ENCODE peak calls at places on chromosome 18, in seven cellular contexts. U is astrocyte of the spinal cord, E is HFFc6, W is SK-N-SH, D is mammary epithelial cell, N is OCI-LY7, M is tibial nerve. V is an unnamed sample.

GRCh38 chr18:79935499-79935898 is 16.0 kb downstream of the SLC66A2 start:
- DNase-seq in U (no peak), M (no peak), W (no peak), D (no peak), E (no peak), N (no peak), V (no peak)

GRCh38 chr18:51135361-51135760 is 62.1 kb downstream of the MEX3C start:
- DNase-seq in D (peak), U (peak), N (no peak), W (no peak), E (peak), M (no peak), V (no peak)

GRCh38 chr18:80183273-80184050 is 63.9 kb downstream of the PARD6G start:
- DNase-seq in W (no peak), E (no peak), D (no peak), N (no peak), M (no peak), U (peak), V (no peak)

GRCh38 chr18:45639424-45639823 is 24.1 kb downstream of the SLC14A2 start:
- DNase-seq in W (no peak), E (no peak), D (no peak), M (no peak), U (no peak), N (no peak), V (no peak)

GRCh38 chr18:40841473-40841872 is 1113.6 kb upstream of the PIK3C3 start:
- DNase-seq in E (peak), W (no peak), M (no peak), D (peak), N (no peak), U (peak), V (no peak)

GRCh38 chr18:80191907-80192652 is 55.2 kb downstream of the PARD6G start:
- DNase-seq in E (no peak), W (no peak), U (no peak), D (no peak), M (no peak), N (no peak), V (no peak)

GRCh38 chr18:24076950-24077349 is 61.9 kb upstream of the CABYR start:
- DNase-seq in U (no peak), N (no peak), W (no peak), M (no peak), D (no peak), E (no peak), V (no peak)

GRCh38 chr18:26909599-26910290 is 44.2 kb upstream of the AQP4 start:
- DNase-seq in E (no peak), W (no peak), D (peak), U (no peak), M (no peak), N (no peak), V (no peak)

GRCh38 chr18:61852496-61852895 is 40.3 kb downstream of the RNF152 start:
- DNase-seq in N (no peak), U (no peak), E (no peak), W (no peak), M (no peak), D (peak), V (no peak)

GRCh38 chr18:1976484-1976883 is 594.8 kb downstream of the METTL4 start:
- DNase-seq in N (no peak), D (no peak), M (no peak), W (no peak), U (no peak), E (no peak), V (no peak)

GRCh38 chr18:78652001-78652545 is 327.5 kb upstream of the SALL3 start:
- DNase-seq in D (no peak), E (no peak), U (no peak), W (no peak), M (no peak), N (no peak), V (no peak)

GRCh38 chr18:13221821-13222220 is 3.3 kb downstream of the LDLRAD4 start:
- DNase-seq in U (peak), D (no peak), N (no peak), E (no peak), M (no peak), W (peak), V (no peak)

GRCh38 chr18:80252136-80252535 is 4.8 kb upstream of the PARD6G start:
- DNase-seq in M (no peak), N (no peak), D (peak), U (peak), W (no peak), E (peak), V (no peak)

GRCh38 chr18:57727952-57728807 is 74.9 kb downstream of the ATP8B1 start:
- DNase-seq in U (peak), N (no peak), E (no peak), M (no peak), D (peak), W (no peak), V (no peak)

GRCh38 chr18:30970201-30970816 is 72.2 kb downstream of the DSC3 start:
- DNase-seq in W (no peak), M (no peak), U (peak), D (peak), N (peak), E (no peak), V (no peak)

GRCh38 chr18:34787931-34788532 is 77.9 kb downstream of the DTNA start:
- DNase-seq in U (peak), D (peak), N (peak), W (peak), M (no peak), E (peak), V (no peak)

GRCh38 chr18:57980573-57981348 is 63.3 kb upstream of the NEDD4L start:
- DNase-seq in N (no peak), M (no peak), D (peak), W (no peak), U (no peak), E (no peak), V (no peak)

GRCh38 chr18:73880387-73880786 is 267.2 kb downstream of the FBXO15 start:
- DNase-seq in N (no peak), E (no peak), D (no peak), W (no peak), U (no peak), M (no peak), V (no peak)

GRCh38 chr18:62723666-62724281 is 8.4 kb downstream of the PHLPP1 start:
- DNase-seq in M (no peak), U (peak), W (no peak), D (no peak), E (no peak), N (no peak), V (no peak)

GRCh38 chr18:22604986-22605421 is 187.3 kb upstream of the CTAGE1 start:
- DNase-seq in D (peak), W (no peak), E (no peak), N (no peak), M (no peak), U (no peak), V (no peak)

GRCh38 chr18:46289931-46290330 is 185.7 kb downstream of the HAUS1 start:
- DNase-seq in W (no peak), M (no peak), U (no peak), E (no peak), N (no peak), D (no peak), V (no peak)

GRCh38 chr18:70422061-70422965 is 133.5 kb downstream of the SOCS6 start:
- DNase-seq in W (no peak), U (peak), N (no peak), M (peak), E (peak), D (peak), V (peak)

GRCh38 chr18:46542545-46542944 is 114.5 kb downstream of the LOXHD1 start:
- DNase-seq in D (peak), U (no peak), E (no peak), M (no peak), N (no peak), W (no peak), V (no peak)

GRCh38 chr18:62379051-62379450 is 53.9 kb downstream of the TNFRSF11A start:
- DNase-seq in D (peak), M (no peak), N (no peak), U (no peak), W (no peak), E (no peak), V (no peak)

GRCh38 chr18:22624171-22624570 is 206.5 kb upstream of the CTAGE1 start:
- DNase-seq in E (no peak), N (no peak), D (no peak), U (no peak), W (peak), M (no peak), V (no peak)

GRCh38 chr18:7177131-7177744 is 53.7 kb upstream of the LRRC30 start:
- DNase-seq in N (peak), U (peak), E (peak), D (peak), M (peak), W (peak), V (no peak)

GRCh38 chr18:42028232-42028832 is 73.3 kb downstream of the PIK3C3 start:
- DNase-seq in D (no peak), U (peak), M (no peak), E (peak), N (peak), W (peak), V (no peak)

GRCh38 chr18:50307400-50307737 is 19.9 kb upstream of the CXXC1 start:
- DNase-seq in N (no peak), U (no peak), D (no peak), M (no peak), W (no peak), E (no peak), V (no peak)

GRCh38 chr18:59649575-59649974 is 47.6 kb downstream of the CCBE1 start:
- DNase-seq in W (no peak), U (no peak), E (no peak), M (no peak), N (no peak), D (no peak), V (no peak)

GRCh38 chr18:41121116-41121826 is 833.8 kb upstream of the PIK3C3 start:
- DNase-seq in U (peak), M (no peak), W (no peak), D (peak), E (peak), N (no peak), V (no peak)

GRCh38 chr18:37381554-37381953 is 184.0 kb downstream of the CELF4 start:
- DNase-seq in U (no peak), E (no peak), N (no peak), W (no peak), D (no peak), M (no peak), V (no peak)

GRCh38 chr18:28657836-28658410 is 481.0 kb upstream of the CDH2 start:
- DNase-seq in N (no peak), E (peak), M (no peak), D (peak), W (no peak), U (peak), V (no peak)

GRCh38 chr18:21557607-21558253 is 42.8 kb downstream of the ESCO1 start:
- DNase-seq in N (no peak), M (no peak), W (no peak), U (no peak), D (peak), E (no peak), V (no peak)

GRCh38 chr18:45874501-45875184 is 49.2 kb downstream of the SIGLEC15 start:
- DNase-seq in W (no peak), U (no peak), N (peak), E (no peak), D (peak), M (no peak), V (no peak)

GRCh38 chr18:26119246-26119645 is 14.4 kb upstream of the PSMA8 start:
- DNase-seq in W (no peak), D (no peak), E (peak), U (no peak), M (no peak), N (no peak), V (no peak)

GRCh38 chr18:42157420-42157819 is 202.4 kb downstream of the PIK3C3 start:
- DNase-seq in N (no peak), U (no peak), W (no peak), M (no peak), D (no peak), E (no peak), V (no peak)

GRCh38 chr18:9673296-9674251 is 34.5 kb upstream of the RAB31 start:
- DNase-seq in W (peak), E (peak), M (no peak), U (peak), D (peak), N (peak), V (no peak)
- TF ChIP-seq CTCF in W (peak), E (peak), M (no peak), U (peak), D (peak), N (peak), V (no peak)

GRCh38 chr18:49207373-49207772 is 253.1 kb downstream of the DYM start:
- DNase-seq in N (no peak), M (no peak), D (peak), E (peak), U (peak), W (no peak), V (no peak)

GRCh38 chr18:49206717-49207116 is 253.7 kb downstream of the DYM start:
- DNase-seq in M (no peak), U (peak), D (peak), W (peak), N (peak), E (peak), V (no peak)

GRCh38 chr18:49201464-49201863 is 250.7 kb upstream of the SMAD7 start:
- DNase-seq in E (no peak), N (no peak), M (no peak), U (no peak), W (peak), D (no peak), V (no peak)
- TF ChIP-seq CTCF in E (no peak), N (no peak), M (no peak), U (no peak), W (no peak), D (no peak), V (no peak)

DNA sequence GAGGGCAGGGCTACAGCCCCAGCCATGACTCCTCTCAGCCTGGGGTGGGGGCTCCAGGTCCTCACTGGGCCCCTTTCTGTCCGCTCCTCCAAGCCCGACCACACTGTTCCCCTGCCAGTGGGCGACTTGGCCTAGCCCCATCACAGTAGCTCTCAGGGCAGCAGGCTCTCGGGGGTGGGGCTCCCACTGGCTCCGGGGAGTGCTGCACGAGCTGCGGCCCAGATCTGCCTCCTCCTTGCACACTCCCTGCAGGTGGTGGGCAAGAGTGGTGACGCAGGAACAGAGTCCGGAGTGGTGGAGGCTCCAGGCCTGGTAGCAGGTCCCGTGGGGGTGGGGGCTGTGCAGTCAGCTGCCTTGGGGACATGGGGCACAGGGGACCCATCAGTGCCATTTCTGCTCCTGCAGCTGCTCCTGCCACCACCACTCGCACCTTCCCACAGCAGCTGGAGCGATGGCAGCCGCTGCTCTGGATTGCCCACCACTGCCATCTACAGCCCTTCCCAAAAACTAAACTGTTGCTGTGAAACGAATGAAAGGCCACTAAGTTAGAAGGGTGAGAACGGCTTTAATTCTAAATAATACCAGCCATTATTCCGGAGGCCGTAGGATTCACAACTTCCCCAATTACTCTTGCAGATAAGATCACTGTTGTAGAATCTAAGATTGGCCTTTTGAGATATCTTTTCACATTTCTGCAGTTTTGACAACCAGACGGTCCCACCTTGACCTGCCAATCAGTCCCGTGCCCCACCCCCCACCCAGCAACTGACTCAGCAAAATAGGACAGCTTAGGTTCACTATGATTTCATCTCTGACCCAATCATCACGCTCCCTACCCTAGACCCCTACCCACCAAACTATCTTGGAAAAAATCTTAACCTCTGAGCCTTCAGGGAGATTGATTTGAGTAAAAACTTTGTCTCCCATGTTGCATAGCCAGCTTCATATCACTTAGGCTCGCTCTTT is 530.2 kb downstream of the DCC start:
- DNase-seq in W (peak), M (no peak), E (no peak), U (no peak), N (no peak), D (no peak), V (no peak)
- TF ChIP-seq CTCF in W (no peak), M (no peak), E (no peak), U (no peak), N (no peak), D (no peak), V (no peak)

GRCh38 chr18:47545613-47546012 is 294.2 kb upstream of the SKOR2 start:
- DNase-seq in M (no peak), U (no peak), W (no peak), E (no peak), N (no peak), D (no peak), V (no peak)
- TF ChIP-seq CTCF in M (no peak), U (no peak), W (no peak), E (no peak), N (no peak), D (no peak), V (no peak)

GRCh38 chr18:470661-471501 is 29.6 kb downstream of the COLEC12 start:
- DNase-seq in M (no peak), D (no peak), U (peak), N (no peak), W (no peak), E (peak), V (no peak)

GRCh38 chr18:464311-464659 is 36.2 kb downstream of the COLEC12 start:
- DNase-seq in E (no peak), U (no peak), D (no peak), W (no peak), N (no peak), M (no peak), V (no peak)

GRCh38 chr18:471701-472100 is 28.8 kb downstream of the COLEC12 start:
- DNase-seq in W (no peak), E (no peak), U (no peak), D (no peak), N (no peak), M (no peak), V (no peak)

GRCh38 chr18:473687-474265 is 26.7 kb downstream of the COLEC12 start:
- DNase-seq in W (no peak), E (no peak), M (no peak), N (no peak), U (no peak), D (no peak), V (no peak)

DNA sequence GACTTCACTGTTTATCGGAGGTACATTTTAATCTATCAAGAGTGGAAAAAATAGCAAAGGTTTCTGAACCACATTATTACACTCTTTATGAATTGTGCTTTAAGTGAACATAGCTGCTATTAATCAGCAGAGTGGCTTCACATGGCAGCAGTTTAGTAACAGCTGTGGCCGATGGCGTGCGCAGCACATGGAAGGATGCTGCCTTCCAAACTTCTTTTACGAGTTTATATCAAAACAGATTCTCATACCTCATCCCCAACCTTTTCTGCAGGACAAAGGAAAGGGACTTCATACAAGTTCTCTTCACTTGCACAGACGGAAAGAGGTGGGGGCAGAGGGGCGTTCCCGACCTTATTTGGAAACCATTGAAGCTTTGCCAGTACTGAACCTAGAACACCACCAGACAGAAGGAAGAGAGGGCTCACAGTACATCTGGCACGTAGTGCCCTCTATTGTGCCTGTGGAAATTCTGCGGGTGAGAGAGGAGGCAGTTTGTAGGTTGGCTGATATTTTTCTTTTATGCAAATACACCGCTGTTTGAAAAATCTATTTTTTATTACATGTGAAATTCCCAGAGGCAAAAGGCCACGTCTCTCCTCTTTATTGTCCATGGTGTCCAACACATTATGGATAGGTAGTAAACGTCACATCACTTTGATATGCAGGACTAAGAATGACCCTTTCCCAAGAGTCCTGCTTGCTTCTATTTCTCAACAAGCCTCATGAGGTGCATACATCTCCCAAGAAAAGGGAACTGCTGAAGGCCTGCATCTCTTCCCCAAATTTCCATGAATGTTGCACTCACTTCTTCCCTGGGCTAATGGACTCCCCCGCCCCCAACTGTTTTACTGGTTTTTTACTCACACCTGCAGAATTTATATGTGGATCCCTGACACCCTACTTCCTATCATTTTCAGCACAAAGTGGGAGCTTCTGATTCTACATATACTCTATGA is 31.4 kb downstream of the COLEC12 start:
- DNase-seq in N (peak), D (no peak), W (peak), M (no peak), E (no peak), U (no peak), V (no peak)
- TF ChIP-seq CTCF in N (peak), D (no peak), W (no peak), M (no peak), E (no peak), U (no peak), V (no peak)

V was measured in thoracic aorta.